ENCODE peak calls at places on chromosomes 13 and 19, in eight cellular contexts. One of them, this sample, is unnamed. For H3K4me1, the result is how much of the 10 kb centered on the place peaks cover.

GRCh38 chr19:47633516-47633915 is 24.6 kb downstream of the BICRA start:
- DNase-seq in tibial nerve: no peak
- DNase-seq in body of pancreas: no peak
- DNase-seq in SJSA1: no peak
- DNase-seq in mammary epithelial cell: peak
- DNase-seq in iPS DF 6.9: no peak
- DNase-seq in neuronal stem cell: no peak
- DNase-seq in PC-9: peak
- DNase-seq in this sample: no peak

GRCh38 chr13:59863621-59864020 is 300.1 kb downstream of the DIAPH3 start:
- DNase-seq in tibial nerve: no peak
- DNase-seq in body of pancreas: no peak
- DNase-seq in SJSA1: no peak
- DNase-seq in mammary epithelial cell: peak
- DNase-seq in iPS DF 6.9: no peak
- DNase-seq in neuronal stem cell: no peak
- DNase-seq in PC-9: no peak
- DNase-seq in this sample: no peak

GRCh38 chr19:45800009-45800553 is 7.4 kb upstream of the DMWD start:
- DNase-seq in tibial nerve: no peak
- DNase-seq in body of pancreas: no peak
- DNase-seq in SJSA1: no peak
- DNase-seq in mammary epithelial cell: peak
- DNase-seq in iPS DF 6.9: no peak
- DNase-seq in neuronal stem cell: no peak
- DNase-seq in PC-9: peak
- DNase-seq in this sample: no peak

GRCh38 chr13:62158520-62158919 is 742.9 kb upstream of the PCDH20 start:
- DNase-seq in tibial nerve: no peak
- DNase-seq in body of pancreas: no peak
- DNase-seq in SJSA1: no peak
- DNase-seq in mammary epithelial cell: no peak
- DNase-seq in iPS DF 6.9: no peak
- DNase-seq in neuronal stem cell: no peak
- DNase-seq in PC-9: no peak
- DNase-seq in this sample: no peak

GRCh38 chr19:38115264-38115802 is 108.7 kb downstream of the DPF1 start:
- DNase-seq in tibial nerve: no peak
- DNase-seq in body of pancreas: no peak
- DNase-seq in SJSA1: no peak
- DNase-seq in mammary epithelial cell: no peak
- DNase-seq in iPS DF 6.9: no peak
- DNase-seq in neuronal stem cell: no peak
- DNase-seq in PC-9: no peak
- DNase-seq in this sample: no peak

GRCh38 chr13:85366759-85367417 is 432.3 kb downstream of the SLITRK6 start:
- DNase-seq in tibial nerve: no peak
- DNase-seq in body of pancreas: no peak
- DNase-seq in SJSA1: no peak
- DNase-seq in mammary epithelial cell: no peak
- DNase-seq in iPS DF 6.9: no peak
- DNase-seq in neuronal stem cell: no peak
- DNase-seq in PC-9: no peak
- DNase-seq in this sample: no peak

GRCh38 chr19:3606174-3606689 is 443 bp downstream of the TBXA2R start:
- DNase-seq in tibial nerve: no peak
- DNase-seq in body of pancreas: peak
- DNase-seq in SJSA1: no peak
- DNase-seq in mammary epithelial cell: no peak
- DNase-seq in iPS DF 6.9: no peak
- DNase-seq in neuronal stem cell: no peak
- DNase-seq in PC-9: peak
- DNase-seq in this sample: peak

GRCh38 chr19:46428278-46429141 is at the start of gene PNMA8C:
- DNase-seq in tibial nerve: no peak
- DNase-seq in body of pancreas: peak
- DNase-seq in SJSA1: peak
- DNase-seq in mammary epithelial cell: no peak
- DNase-seq in iPS DF 6.9: peak
- DNase-seq in neuronal stem cell: peak
- DNase-seq in PC-9: no peak
- DNase-seq in this sample: peak

GRCh38 chr19:16778796-16779411 is 50.3 kb upstream of the SIN3B start:
- DNase-seq in tibial nerve: peak
- DNase-seq in body of pancreas: peak
- DNase-seq in SJSA1: peak
- DNase-seq in mammary epithelial cell: peak
- DNase-seq in iPS DF 6.9: peak
- DNase-seq in neuronal stem cell: peak
- DNase-seq in PC-9: peak
- DNase-seq in this sample: peak

GRCh38 chr13:60338754-60339153 is 58.3 kb upstream of the TDRD3 start:
- DNase-seq in tibial nerve: no peak
- DNase-seq in body of pancreas: no peak
- DNase-seq in SJSA1: no peak
- DNase-seq in mammary epithelial cell: no peak
- DNase-seq in iPS DF 6.9: no peak
- DNase-seq in neuronal stem cell: no peak
- DNase-seq in PC-9: no peak
- DNase-seq in this sample: no peak

GRCh38 chr19:282501-282900 is 8.7 kb downstream of the PLPP2 start:
- DNase-seq in tibial nerve: no peak
- DNase-seq in body of pancreas: no peak
- DNase-seq in SJSA1: no peak
- DNase-seq in mammary epithelial cell: no peak
- DNase-seq in iPS DF 6.9: no peak
- DNase-seq in neuronal stem cell: no peak
- DNase-seq in PC-9: no peak
- DNase-seq in this sample: no peak

DNA sequence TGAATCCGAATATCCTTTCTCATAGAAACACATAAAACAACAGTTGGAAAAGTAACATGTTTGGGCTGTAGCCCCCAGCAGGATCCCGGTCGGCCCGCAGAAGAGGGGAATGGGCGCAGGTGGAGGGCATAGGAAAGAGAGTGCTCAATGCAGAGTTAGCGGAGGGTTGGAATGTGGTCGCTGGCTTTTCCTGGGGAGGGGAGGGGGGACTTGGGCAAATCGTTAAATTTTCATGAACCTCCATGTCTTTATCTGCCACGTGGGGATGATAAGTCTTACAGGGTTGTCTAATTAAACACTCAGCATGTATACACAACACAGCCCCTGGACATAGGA is 425 bp upstream of the SLC46A3 start:
- DNase-seq in tibial nerve: no peak
- DNase-seq in body of pancreas: no peak
- DNase-seq in SJSA1: no peak
- DNase-seq in mammary epithelial cell: no peak
- DNase-seq in iPS DF 6.9: no peak
- DNase-seq in neuronal stem cell: no peak
- DNase-seq in PC-9: no peak
- DNase-seq in this sample: no peak
- H3K4me1 ChIP-seq in tibial nerve: under half
- H3K4me1 ChIP-seq in body of pancreas: under half
- H3K4me1 ChIP-seq in SJSA1: under half
- H3K4me1 ChIP-seq in mammary epithelial cell: under half
- H3K4me1 ChIP-seq in iPS DF 6.9: under half
- H3K4me1 ChIP-seq in neuronal stem cell: under half
- H3K4me1 ChIP-seq in PC-9: under half
- H3K4me1 ChIP-seq in this sample: under half

GRCh38 chr13:97436845-97437244 is 2.9 kb downstream of the RAP2A start:
- DNase-seq in tibial nerve: no peak
- DNase-seq in body of pancreas: no peak
- DNase-seq in SJSA1: no peak
- DNase-seq in mammary epithelial cell: no peak
- DNase-seq in iPS DF 6.9: no peak
- DNase-seq in neuronal stem cell: no peak
- DNase-seq in PC-9: no peak
- DNase-seq in this sample: no peak
- H3K4me1 ChIP-seq in tibial nerve: half or more
- H3K4me1 ChIP-seq in body of pancreas: under half
- H3K4me1 ChIP-seq in SJSA1: under half
- H3K4me1 ChIP-seq in mammary epithelial cell: under half
- H3K4me1 ChIP-seq in iPS DF 6.9: under half
- H3K4me1 ChIP-seq in neuronal stem cell: under half
- H3K4me1 ChIP-seq in PC-9: under half
- H3K4me1 ChIP-seq in this sample: under half

DNA sequence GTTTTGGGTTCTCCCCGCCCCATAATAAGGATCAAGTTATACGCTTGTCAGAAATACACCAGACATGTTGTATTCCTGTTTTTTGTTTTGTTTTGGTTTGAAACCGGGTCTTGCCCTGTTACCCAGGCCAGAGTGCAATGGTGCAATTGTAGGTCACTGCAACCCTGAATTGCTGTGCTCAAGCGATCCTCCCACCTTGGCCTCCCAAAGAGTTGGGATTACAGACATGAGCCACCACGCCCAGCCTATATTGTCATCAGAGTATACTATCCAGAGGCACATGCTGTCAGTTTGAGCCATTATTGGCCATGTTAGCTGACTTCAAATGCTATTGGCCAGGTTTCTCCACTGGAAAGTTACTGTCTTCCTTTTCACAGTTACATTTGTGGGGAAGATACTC is 9.8 kb downstream of the SAFB start:
- DNase-seq in tibial nerve: no peak
- DNase-seq in body of pancreas: no peak
- DNase-seq in SJSA1: no peak
- DNase-seq in mammary epithelial cell: no peak
- DNase-seq in iPS DF 6.9: no peak
- DNase-seq in neuronal stem cell: no peak
- DNase-seq in PC-9: no peak
- DNase-seq in this sample: no peak
- H3K4me1 ChIP-seq in tibial nerve: half or more
- H3K4me1 ChIP-seq in body of pancreas: under half
- H3K4me1 ChIP-seq in SJSA1: under half
- H3K4me1 ChIP-seq in mammary epithelial cell: under half
- H3K4me1 ChIP-seq in iPS DF 6.9: under half
- H3K4me1 ChIP-seq in neuronal stem cell: under half
- H3K4me1 ChIP-seq in PC-9: under half
- H3K4me1 ChIP-seq in this sample: under half

GRCh38 chr19:40756502-40757110 is 5.6 kb downstream of the SNRPA start:
- DNase-seq in tibial nerve: no peak
- DNase-seq in body of pancreas: no peak
- DNase-seq in SJSA1: no peak
- DNase-seq in mammary epithelial cell: peak
- DNase-seq in iPS DF 6.9: no peak
- DNase-seq in neuronal stem cell: no peak
- DNase-seq in PC-9: no peak
- DNase-seq in this sample: no peak
- H3K4me1 ChIP-seq in tibial nerve: half or more
- H3K4me1 ChIP-seq in body of pancreas: under half
- H3K4me1 ChIP-seq in SJSA1: under half
- H3K4me1 ChIP-seq in mammary epithelial cell: under half
- H3K4me1 ChIP-seq in iPS DF 6.9: under half
- H3K4me1 ChIP-seq in neuronal stem cell: under half
- H3K4me1 ChIP-seq in PC-9: under half
- H3K4me1 ChIP-seq in this sample: under half

DNA sequence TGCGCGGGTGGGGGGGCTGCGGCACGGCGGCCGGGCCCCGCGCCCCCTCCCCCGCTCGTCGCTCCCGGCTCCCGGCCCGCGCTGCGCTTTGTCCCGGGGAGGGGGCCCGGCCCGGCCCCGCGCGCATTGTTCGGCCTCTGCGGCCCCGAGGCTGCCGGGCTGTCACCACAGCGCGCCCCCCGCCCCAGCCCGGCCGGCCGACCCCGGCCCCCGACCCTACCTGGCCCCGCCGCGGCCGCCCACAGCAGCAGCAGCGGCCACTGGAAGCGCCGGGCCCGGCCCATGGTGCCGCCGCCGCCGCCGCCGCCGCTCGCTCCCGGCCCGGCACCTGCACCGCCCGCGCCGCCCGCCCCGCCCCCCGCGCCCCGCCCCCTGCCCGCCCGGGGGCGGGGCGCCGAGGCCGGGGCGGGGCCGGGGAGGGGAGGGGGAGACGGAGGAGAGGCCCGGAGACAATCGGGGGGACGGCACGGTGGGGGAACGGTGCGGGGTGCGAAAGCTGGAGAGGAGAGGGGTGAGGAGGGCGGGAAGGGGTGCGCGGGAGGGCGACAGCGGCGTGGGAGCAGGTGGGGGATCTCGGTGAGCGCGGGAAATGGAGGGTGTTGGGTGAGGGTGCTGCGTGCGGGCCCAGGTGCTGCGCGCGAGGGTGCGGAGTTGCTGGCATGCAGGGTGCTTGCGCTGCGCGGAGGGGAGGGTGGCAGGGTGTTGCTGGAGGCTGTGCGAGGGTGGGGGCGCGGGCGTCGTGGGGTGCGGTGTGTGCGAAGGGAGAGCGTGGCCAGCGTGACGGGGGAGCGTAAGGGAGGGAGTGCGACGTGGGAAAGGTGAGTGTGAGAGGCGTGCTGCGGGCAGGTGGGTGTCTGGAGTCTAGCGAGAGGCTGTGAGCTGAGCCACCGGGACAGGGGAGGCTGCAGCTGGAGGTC is at the start of gene CADM4:
- DNase-seq in tibial nerve: no peak
- DNase-seq in body of pancreas: peak
- DNase-seq in SJSA1: no peak
- DNase-seq in mammary epithelial cell: no peak
- DNase-seq in iPS DF 6.9: no peak
- DNase-seq in neuronal stem cell: peak
- DNase-seq in PC-9: no peak
- DNase-seq in this sample: no peak
- H3K4me1 ChIP-seq in tibial nerve: under half
- H3K4me1 ChIP-seq in body of pancreas: under half
- H3K4me1 ChIP-seq in SJSA1: under half
- H3K4me1 ChIP-seq in mammary epithelial cell: under half
- H3K4me1 ChIP-seq in iPS DF 6.9: under half
- H3K4me1 ChIP-seq in neuronal stem cell: under half
- H3K4me1 ChIP-seq in PC-9: under half
- H3K4me1 ChIP-seq in this sample: under half

GRCh38 chr19:6527893-6528543 is 2.8 kb upstream of the TNFSF9 start:
- DNase-seq in tibial nerve: no peak
- DNase-seq in body of pancreas: no peak
- DNase-seq in SJSA1: no peak
- DNase-seq in mammary epithelial cell: no peak
- DNase-seq in iPS DF 6.9: no peak
- DNase-seq in neuronal stem cell: no peak
- DNase-seq in PC-9: no peak
- DNase-seq in this sample: no peak
- H3K4me1 ChIP-seq in tibial nerve: under half
- H3K4me1 ChIP-seq in body of pancreas: under half
- H3K4me1 ChIP-seq in SJSA1: under half
- H3K4me1 ChIP-seq in mammary epithelial cell: under half
- H3K4me1 ChIP-seq in iPS DF 6.9: under half
- H3K4me1 ChIP-seq in neuronal stem cell: under half
- H3K4me1 ChIP-seq in PC-9: under half
- H3K4me1 ChIP-seq in this sample: under half

DNA sequence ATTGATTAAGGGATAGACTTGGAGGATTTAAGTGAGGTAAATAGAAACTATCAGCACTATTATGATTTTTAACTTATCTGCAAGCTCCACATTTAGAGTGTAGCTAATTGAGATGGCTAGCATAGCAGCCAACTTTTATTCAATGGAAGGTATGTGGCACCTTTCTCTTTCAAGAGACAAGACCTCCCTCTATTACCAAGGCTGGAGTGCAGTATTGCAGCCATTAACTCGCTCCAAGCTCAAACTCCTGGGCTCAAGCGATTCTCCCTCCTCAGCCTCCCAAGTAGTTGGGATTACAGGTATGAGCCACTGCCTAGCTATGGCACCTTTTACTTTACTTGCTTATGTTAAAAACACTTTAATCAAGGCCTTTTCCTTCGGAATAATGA is 8.2 kb downstream of the TPT1 start:
- DNase-seq in tibial nerve: no peak
- DNase-seq in body of pancreas: no peak
- DNase-seq in SJSA1: no peak
- DNase-seq in mammary epithelial cell: no peak
- DNase-seq in iPS DF 6.9: no peak
- DNase-seq in neuronal stem cell: no peak
- DNase-seq in PC-9: no peak
- DNase-seq in this sample: no peak
- H3K4me1 ChIP-seq in tibial nerve: half or more
- H3K4me1 ChIP-seq in body of pancreas: under half
- H3K4me1 ChIP-seq in SJSA1: half or more
- H3K4me1 ChIP-seq in mammary epithelial cell: half or more
- H3K4me1 ChIP-seq in iPS DF 6.9: under half
- H3K4me1 ChIP-seq in neuronal stem cell: under half
- H3K4me1 ChIP-seq in PC-9: half or more
- H3K4me1 ChIP-seq in this sample: under half